ENCODE peak calls at places on chromosomes 6 and 20, in five cellular contexts. V is adrenal gland, Z is coronary artery, X is neuronal stem cell, B is tibial artery. C is an unnamed sample.

GRCh38 chr20:17624551-17625245 is 54.8 kb downstream of the DSTN start:
- DNase-seq in X (no peak), B (peak), Z (peak), V (no peak), C (no peak)

GRCh38 chr20:5996765-5997164 is 46.3 kb downstream of the MCM8 start:
- DNase-seq in Z (no peak), X (no peak), V (no peak), B (no peak), C (no peak)

GRCh38 chr6:125839471-125839870 is 48.7 kb downstream of the NCOA7 start:
- DNase-seq in X (no peak), B (no peak), Z (no peak), V (peak), C (no peak)

GRCh38 chr20:41380551-41381262 is 14.1 kb upstream of the EMILIN3 start:
- DNase-seq in X (no peak), V (no peak), Z (no peak), B (no peak), C (no peak)

GRCh38 chr6:35047265-35048011 is 93.7 kb downstream of the TCP11 start:
- DNase-seq in V (peak), X (no peak), Z (no peak), B (peak), C (no peak)

GRCh38 chr6:159217595-159218275 is 48.5 kb downstream of the FNDC1 start:
- DNase-seq in V (peak), Z (no peak), X (no peak), B (no peak), C (peak)

GRCh38 chr6:33151050-33151449 is 41.2 kb downstream of the COL11A2 start:
- DNase-seq in B (no peak), Z (no peak), X (no peak), V (no peak), C (no peak)

GRCh38 chr20:43909720-43910119 is 4.9 kb upstream of the TOX2 start:
- DNase-seq in B (no peak), V (peak), Z (no peak), X (no peak), C (no peak)

GRCh38 chr6:49409951-49410542 is 53.0 kb downstream of the MMUT start:
- DNase-seq in B (peak), V (peak), Z (no peak), X (peak), C (peak)

GRCh38 chr6:28747631-28748157 is 176.1 kb downstream of the TRIM27 start:
- DNase-seq in V (no peak), X (no peak), Z (no peak), B (no peak), C (peak)

GRCh38 chr20:7503501-7503900 is 436.8 kb downstream of the HAO1 start:
- DNase-seq in Z (no peak), V (no peak), B (no peak), X (no peak), C (no peak)

GRCh38 chr6:155001482-155001881 is 6.4 kb downstream of the TIAM2 start:
- DNase-seq in V (no peak), X (no peak), Z (no peak), B (no peak), C (no peak)

GRCh38 chr6:33483678-33484077 is 29.3 kb downstream of the ZBTB9 start:
- DNase-seq in Z (no peak), X (no peak), V (no peak), B (no peak), C (no peak)

GRCh38 chr6:156639023-156639728 is 138.0 kb upstream of the ARID1B start:
- DNase-seq in Z (no peak), B (no peak), V (no peak), X (no peak), C (no peak)

GRCh38 chr6:93088675-93089575 is 330.4 kb downstream of the EPHA7 start:
- DNase-seq in V (no peak), B (no peak), Z (no peak), X (no peak), C (no peak)

GRCh38 chr6:150936021-150936555 is 70.6 kb downstream of the MTHFD1L start:
- DNase-seq in B (no peak), X (no peak), V (no peak), Z (no peak), C (no peak)

GRCh38 chr6:150929403-150929802 is 63.9 kb downstream of the MTHFD1L start:
- DNase-seq in Z (no peak), X (no peak), B (no peak), V (peak), C (no peak)

GRCh38 chr6:150934380-150934779 is 68.9 kb downstream of the MTHFD1L start:
- DNase-seq in X (no peak), Z (no peak), V (no peak), B (no peak), C (no peak)

GRCh38 chr6:150930816-150931215 is 65.3 kb downstream of the MTHFD1L start:
- DNase-seq in B (no peak), X (no peak), V (no peak), Z (no peak), C (no peak)

GRCh38 chr6:150932976-150933375 is 67.5 kb downstream of the MTHFD1L start:
- DNase-seq in X (no peak), Z (no peak), B (no peak), V (no peak), C (no peak)
- H3K27ac ChIP-seq in X (no peak), Z (peak), B (no peak), V (no peak), C (no peak)

GRCh38 chr6:118597636-118598035 is 49.5 kb downstream of the PLN start:
- DNase-seq in Z (no peak), V (no peak), X (no peak), B (no peak), C (no peak)
- H3K27ac ChIP-seq in Z (no peak), V (no peak), X (no peak), B (no peak), C (no peak)

GRCh38 chr20:62406635-62407176 is 379 bp downstream of the CABLES2 start:
- DNase-seq in V (no peak), Z (no peak), X (no peak), B (no peak), C (no peak)
- H3K27ac ChIP-seq in V (no peak), Z (peak), X (no peak), B (peak), C (peak)

DNA sequence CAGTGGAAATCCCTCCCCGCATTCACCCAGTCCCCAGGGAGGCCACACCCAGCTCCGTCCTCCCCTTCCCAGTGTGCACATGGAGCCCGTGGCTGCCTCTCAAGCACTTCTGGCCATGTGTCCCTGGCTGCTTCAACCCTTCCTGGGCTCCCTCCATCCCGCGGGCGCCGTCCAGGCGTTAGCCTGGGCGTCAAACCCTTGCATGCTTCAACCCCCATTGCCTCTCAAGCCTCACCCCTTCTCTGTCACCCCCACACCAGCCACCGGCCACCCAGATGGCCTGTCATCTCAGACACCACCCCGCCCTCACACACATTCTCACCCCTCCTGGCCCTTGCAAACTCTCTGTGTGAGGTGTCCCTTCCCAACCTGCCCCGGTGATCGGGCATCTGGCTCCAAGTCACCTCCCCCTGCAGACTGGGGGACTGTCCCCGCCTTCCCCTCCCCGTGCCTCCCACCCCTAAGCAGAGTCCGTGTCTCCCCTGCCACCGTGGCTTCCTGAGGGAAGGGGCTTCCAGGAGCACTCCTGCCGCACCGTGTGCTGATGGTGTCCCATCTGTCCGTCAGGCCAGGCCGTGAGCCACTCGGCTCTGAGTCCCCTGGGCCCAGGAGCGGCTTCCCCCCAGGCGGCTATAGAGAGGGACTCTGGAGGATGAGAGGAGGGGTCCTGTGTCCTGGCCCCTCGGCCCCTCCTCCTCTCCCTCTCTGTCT is 71.4 kb downstream of the SRC start:
- DNase-seq in V (no peak), B (no peak), X (no peak), Z (no peak), C (no peak)
- H3K27ac ChIP-seq in V (no peak), B (no peak), X (no peak), Z (no peak), C (no peak)

GRCh38 chr6:2731281-2731909 is 19.3 kb downstream of the MYLK4 start:
- DNase-seq in B (no peak), X (no peak), V (no peak), Z (no peak), C (peak)
- H3K27ac ChIP-seq in B (no peak), X (no peak), V (no peak), Z (no peak), C (no peak)

GRCh38 chr6:38543022-38543421 is 96.7 kb downstream of the BTBD9 start:
- DNase-seq in V (no peak), X (no peak), Z (no peak), B (no peak), C (no peak)
- H3K27ac ChIP-seq in V (no peak), X (no peak), Z (no peak), B (no peak), C (no peak)

DNA sequence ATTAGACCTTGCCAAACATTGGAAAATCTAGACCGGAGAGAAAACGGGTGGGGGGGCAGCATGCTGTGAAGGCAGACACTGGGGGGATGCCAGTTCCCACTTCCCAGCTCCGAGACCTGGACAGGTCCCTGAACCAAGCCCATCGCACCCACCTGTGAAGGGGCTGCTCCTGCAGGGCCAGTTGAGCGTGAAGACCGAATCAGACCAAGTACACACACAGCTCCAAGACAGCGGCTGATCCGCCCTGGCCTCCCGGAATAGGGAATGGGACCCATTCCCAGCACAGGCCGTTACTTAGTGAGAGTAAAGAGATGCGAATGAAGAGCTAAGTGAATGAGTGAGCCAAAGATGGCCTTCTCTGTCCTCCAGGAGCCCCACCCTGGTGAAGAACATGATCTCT is 41.5 kb upstream of the MDFI start:
- DNase-seq in B (no peak), Z (no peak), X (no peak), V (no peak), C (no peak)
- H3K27ac ChIP-seq in B (no peak), Z (no peak), X (no peak), V (no peak), C (peak)

GRCh38 chr20:1875762-1876161 is 19.4 kb upstream of the SIRPA start:
- DNase-seq in B (no peak), X (no peak), V (no peak), Z (no peak), C (no peak)
- H3K27ac ChIP-seq in B (no peak), X (no peak), V (no peak), Z (no peak), C (peak)